ENCODE peak calls at places on chromosomes 6 and 20, in nine cellular contexts. One of them, this sample, is unnamed. For H3K4me1 and H3K36me3, the result is how much of the 10 kb centered on the place peaks cover.

GRCh38 chr20:6806291-6806690 is 38.8 kb downstream of the BMP2 start:
- DNase-seq in heart right ventricle: no peak
- DNase-seq in GM23338: no peak
- DNase-seq in right lobe of liver: no peak
- DNase-seq in astrocyte: no peak
- DNase-seq in tibial artery: no peak
- DNase-seq in upper lobe of right lung: no peak
- DNase-seq in lower lobe of right lung: no peak
- DNase-seq in right atrium auricular region: no peak
- DNase-seq in this sample: no peak

GRCh38 chr6:5099537-5099936 is 14.4 kb downstream of the PPP1R3G start:
- DNase-seq in heart right ventricle: no peak
- DNase-seq in astrocyte: no peak
- DNase-seq in tibial artery: no peak
- DNase-seq in upper lobe of right lung: no peak
- DNase-seq in right atrium auricular region: no peak
- DNase-seq in right lobe of liver: no peak
- DNase-seq in lower lobe of right lung: no peak
- DNase-seq in GM23338: no peak
- DNase-seq in this sample: no peak

GRCh38 chr6:33177552-33178446 is 14.5 kb downstream of the COL11A2 start:
- DNase-seq in right atrium auricular region: no peak
- DNase-seq in upper lobe of right lung: no peak
- DNase-seq in heart right ventricle: no peak
- DNase-seq in tibial artery: no peak
- DNase-seq in lower lobe of right lung: no peak
- DNase-seq in astrocyte: no peak
- DNase-seq in GM23338: no peak
- DNase-seq in right lobe of liver: no peak
- DNase-seq in this sample: no peak

GRCh38 chr6:12163149-12163548 is 127.0 kb upstream of the EDN1 start:
- DNase-seq in astrocyte: no peak
- DNase-seq in GM23338: no peak
- DNase-seq in right lobe of liver: no peak
- DNase-seq in tibial artery: no peak
- DNase-seq in upper lobe of right lung: no peak
- DNase-seq in right atrium auricular region: no peak
- DNase-seq in lower lobe of right lung: no peak
- DNase-seq in heart right ventricle: no peak
- DNase-seq in this sample: no peak

GRCh38 chr20:1062334-1063015 is 55.9 kb upstream of the PSMF1 start:
- DNase-seq in astrocyte: no peak
- DNase-seq in heart right ventricle: no peak
- DNase-seq in GM23338: peak
- DNase-seq in right atrium auricular region: no peak
- DNase-seq in upper lobe of right lung: no peak
- DNase-seq in lower lobe of right lung: no peak
- DNase-seq in right lobe of liver: no peak
- DNase-seq in tibial artery: no peak
- DNase-seq in this sample: no peak

GRCh38 chr6:21219856-21220255 is 373.7 kb upstream of the SOX4 start:
- DNase-seq in tibial artery: no peak
- DNase-seq in heart right ventricle: no peak
- DNase-seq in GM23338: no peak
- DNase-seq in right atrium auricular region: no peak
- DNase-seq in astrocyte: no peak
- DNase-seq in lower lobe of right lung: no peak
- DNase-seq in right lobe of liver: no peak
- DNase-seq in upper lobe of right lung: no peak
- DNase-seq in this sample: no peak

GRCh38 chr6:132960720-132961119 is 146.4 kb downstream of the RPS12 start:
- DNase-seq in tibial artery: no peak
- DNase-seq in upper lobe of right lung: no peak
- DNase-seq in heart right ventricle: no peak
- DNase-seq in right lobe of liver: no peak
- DNase-seq in lower lobe of right lung: no peak
- DNase-seq in astrocyte: peak
- DNase-seq in GM23338: no peak
- DNase-seq in right atrium auricular region: no peak
- DNase-seq in this sample: no peak

GRCh38 chr20:11387189-11387754 is 530.4 kb upstream of the BTBD3 start:
- DNase-seq in GM23338: no peak
- DNase-seq in right atrium auricular region: no peak
- DNase-seq in upper lobe of right lung: no peak
- DNase-seq in heart right ventricle: no peak
- DNase-seq in tibial artery: no peak
- DNase-seq in right lobe of liver: no peak
- DNase-seq in lower lobe of right lung: no peak
- DNase-seq in astrocyte: peak
- DNase-seq in this sample: no peak

GRCh38 chr6:158284340-158285210 is 27.7 kb upstream of the TULP4 start:
- DNase-seq in GM23338: peak
- DNase-seq in right lobe of liver: no peak
- DNase-seq in astrocyte: peak
- DNase-seq in tibial artery: no peak
- DNase-seq in upper lobe of right lung: peak
- DNase-seq in right atrium auricular region: no peak
- DNase-seq in heart right ventricle: no peak
- DNase-seq in lower lobe of right lung: no peak
- DNase-seq in this sample: no peak

GRCh38 chr6:170028629-170029345 is 262.1 kb downstream of the DLL1 start:
- DNase-seq in tibial artery: peak
- DNase-seq in heart right ventricle: no peak
- DNase-seq in GM23338: no peak
- DNase-seq in lower lobe of right lung: no peak
- DNase-seq in right atrium auricular region: peak
- DNase-seq in astrocyte: no peak
- DNase-seq in upper lobe of right lung: peak
- DNase-seq in right lobe of liver: no peak
- DNase-seq in this sample: peak
- H3K4me1 ChIP-seq in tibial artery: under half
- H3K4me1 ChIP-seq in heart right ventricle: under half
- H3K4me1 ChIP-seq in GM23338: under half
- H3K4me1 ChIP-seq in lower lobe of right lung: under half
- H3K4me1 ChIP-seq in right atrium auricular region: under half
- H3K4me1 ChIP-seq in astrocyte: under half
- H3K4me1 ChIP-seq in upper lobe of right lung: under half
- H3K4me1 ChIP-seq in right lobe of liver: under half
- H3K4me1 ChIP-seq in this sample: under half

GRCh38 chr6:40550096-40550731 is 37.0 kb downstream of the LRFN2 start:
- DNase-seq in right atrium auricular region: no peak
- DNase-seq in GM23338: peak
- DNase-seq in astrocyte: peak
- DNase-seq in right lobe of liver: no peak
- DNase-seq in heart right ventricle: no peak
- DNase-seq in upper lobe of right lung: no peak
- DNase-seq in lower lobe of right lung: no peak
- DNase-seq in tibial artery: no peak
- DNase-seq in this sample: no peak

GRCh38 chr6:40552926-40553325 is 34.2 kb downstream of the LRFN2 start:
- DNase-seq in lower lobe of right lung: no peak
- DNase-seq in GM23338: no peak
- DNase-seq in right lobe of liver: no peak
- DNase-seq in tibial artery: no peak
- DNase-seq in right atrium auricular region: no peak
- DNase-seq in heart right ventricle: no peak
- DNase-seq in astrocyte: no peak
- DNase-seq in upper lobe of right lung: no peak
- DNase-seq in this sample: no peak

GRCh38 chr6:40555092-40555491 is 32.1 kb downstream of the LRFN2 start:
- DNase-seq in tibial artery: no peak
- DNase-seq in lower lobe of right lung: no peak
- DNase-seq in GM23338: no peak
- DNase-seq in astrocyte: no peak
- DNase-seq in right atrium auricular region: no peak
- DNase-seq in heart right ventricle: no peak
- DNase-seq in upper lobe of right lung: no peak
- DNase-seq in right lobe of liver: no peak
- DNase-seq in this sample: no peak

GRCh38 chr6:40556023-40556422 is 31.1 kb downstream of the LRFN2 start:
- DNase-seq in tibial artery: no peak
- DNase-seq in right lobe of liver: no peak
- DNase-seq in astrocyte: no peak
- DNase-seq in upper lobe of right lung: peak
- DNase-seq in right atrium auricular region: no peak
- DNase-seq in heart right ventricle: no peak
- DNase-seq in lower lobe of right lung: no peak
- DNase-seq in GM23338: peak
- DNase-seq in this sample: no peak

DNA sequence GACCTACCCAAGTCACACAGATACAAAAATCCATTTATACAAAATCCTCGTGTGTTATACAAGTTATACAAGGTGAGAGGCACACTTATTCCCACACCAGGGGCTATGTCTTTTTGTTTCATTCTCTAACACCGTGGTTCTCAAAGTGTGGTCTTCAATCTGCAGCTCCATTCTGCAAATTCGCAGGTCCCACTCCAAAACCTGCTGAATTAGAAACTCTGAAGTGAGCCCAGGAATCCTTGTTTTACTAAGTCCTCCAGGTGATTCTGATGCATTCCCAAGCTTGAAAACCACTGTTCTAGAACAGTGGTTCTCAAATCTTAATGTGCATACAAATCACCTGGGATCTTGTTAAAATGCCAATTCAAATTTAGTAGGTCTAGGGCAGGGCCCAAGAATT is 35.2 kb downstream of the LRFN2 start:
- DNase-seq in tibial artery: no peak
- DNase-seq in right atrium auricular region: no peak
- DNase-seq in upper lobe of right lung: no peak
- DNase-seq in GM23338: peak
- DNase-seq in lower lobe of right lung: no peak
- DNase-seq in heart right ventricle: no peak
- DNase-seq in right lobe of liver: no peak
- DNase-seq in astrocyte: no peak
- DNase-seq in this sample: no peak
- TF ChIP-seq CTCF in tibial artery: no peak
- TF ChIP-seq CTCF in right atrium auricular region: no peak
- TF ChIP-seq CTCF in upper lobe of right lung: no peak
- TF ChIP-seq CTCF in GM23338: no peak
- TF ChIP-seq CTCF in lower lobe of right lung: no peak
- TF ChIP-seq CTCF in heart right ventricle: no peak
- TF ChIP-seq CTCF in right lobe of liver: no peak
- TF ChIP-seq CTCF in astrocyte: no peak
- TF ChIP-seq CTCF in this sample: no peak

GRCh38 chr6:119481098-119481497 is 131.5 kb upstream of the MAN1A1 start:
- DNase-seq in right lobe of liver: no peak
- DNase-seq in upper lobe of right lung: no peak
- DNase-seq in right atrium auricular region: no peak
- DNase-seq in astrocyte: no peak
- DNase-seq in lower lobe of right lung: no peak
- DNase-seq in tibial artery: no peak
- DNase-seq in heart right ventricle: no peak
- DNase-seq in GM23338: no peak
- DNase-seq in this sample: no peak

GRCh38 chr6:119483936-119484335 is 134.4 kb upstream of the MAN1A1 start:
- DNase-seq in GM23338: no peak
- DNase-seq in right lobe of liver: no peak
- DNase-seq in lower lobe of right lung: no peak
- DNase-seq in tibial artery: no peak
- DNase-seq in upper lobe of right lung: no peak
- DNase-seq in astrocyte: no peak
- DNase-seq in heart right ventricle: no peak
- DNase-seq in right atrium auricular region: no peak
- DNase-seq in this sample: no peak

GRCh38 chr6:119484598-119484997 is 135.0 kb upstream of the MAN1A1 start:
- DNase-seq in upper lobe of right lung: no peak
- DNase-seq in astrocyte: peak
- DNase-seq in tibial artery: no peak
- DNase-seq in heart right ventricle: no peak
- DNase-seq in right lobe of liver: no peak
- DNase-seq in GM23338: no peak
- DNase-seq in lower lobe of right lung: no peak
- DNase-seq in right atrium auricular region: no peak
- DNase-seq in this sample: no peak

GRCh38 chr6:119481981-119482380 is 132.4 kb upstream of the MAN1A1 start:
- DNase-seq in astrocyte: no peak
- DNase-seq in right atrium auricular region: no peak
- DNase-seq in lower lobe of right lung: no peak
- DNase-seq in upper lobe of right lung: no peak
- DNase-seq in heart right ventricle: no peak
- DNase-seq in tibial artery: no peak
- DNase-seq in right lobe of liver: no peak
- DNase-seq in GM23338: no peak
- DNase-seq in this sample: no peak

DNA sequence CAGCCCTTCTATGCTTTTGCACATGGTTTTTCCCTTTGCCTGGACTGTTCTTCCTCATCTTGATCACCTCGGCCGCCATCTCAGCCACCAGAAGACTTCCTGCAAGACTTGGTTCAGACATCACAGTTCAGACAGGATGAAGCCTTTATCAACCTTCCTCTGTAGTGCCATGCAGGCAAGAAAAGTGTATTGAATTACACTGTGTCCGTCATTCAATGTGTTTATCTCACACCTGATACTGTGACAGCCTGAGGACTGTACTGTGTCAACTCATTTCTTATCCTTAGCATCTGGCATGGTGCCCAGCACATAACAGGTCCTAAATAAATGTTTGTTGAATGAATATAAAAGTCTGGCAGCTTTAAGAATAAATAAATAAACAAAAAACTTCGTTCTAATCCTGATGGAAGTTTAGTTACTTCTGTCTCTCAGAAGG is 133.3 kb upstream of the MAN1A1 start:
- DNase-seq in GM23338: no peak
- DNase-seq in astrocyte: no peak
- DNase-seq in right atrium auricular region: no peak
- DNase-seq in lower lobe of right lung: no peak
- DNase-seq in right lobe of liver: no peak
- DNase-seq in upper lobe of right lung: no peak
- DNase-seq in heart right ventricle: no peak
- DNase-seq in tibial artery: no peak
- DNase-seq in this sample: no peak
- H3K36me3 ChIP-seq in GM23338: under half
- H3K36me3 ChIP-seq in astrocyte: under half
- H3K36me3 ChIP-seq in right atrium auricular region: under half
- H3K36me3 ChIP-seq in lower lobe of right lung: under half
- H3K36me3 ChIP-seq in right lobe of liver: under half
- H3K36me3 ChIP-seq in upper lobe of right lung: under half
- H3K36me3 ChIP-seq in heart right ventricle: under half
- H3K36me3 ChIP-seq in tibial artery: under half
- H3K36me3 ChIP-seq in this sample: under half

DNA sequence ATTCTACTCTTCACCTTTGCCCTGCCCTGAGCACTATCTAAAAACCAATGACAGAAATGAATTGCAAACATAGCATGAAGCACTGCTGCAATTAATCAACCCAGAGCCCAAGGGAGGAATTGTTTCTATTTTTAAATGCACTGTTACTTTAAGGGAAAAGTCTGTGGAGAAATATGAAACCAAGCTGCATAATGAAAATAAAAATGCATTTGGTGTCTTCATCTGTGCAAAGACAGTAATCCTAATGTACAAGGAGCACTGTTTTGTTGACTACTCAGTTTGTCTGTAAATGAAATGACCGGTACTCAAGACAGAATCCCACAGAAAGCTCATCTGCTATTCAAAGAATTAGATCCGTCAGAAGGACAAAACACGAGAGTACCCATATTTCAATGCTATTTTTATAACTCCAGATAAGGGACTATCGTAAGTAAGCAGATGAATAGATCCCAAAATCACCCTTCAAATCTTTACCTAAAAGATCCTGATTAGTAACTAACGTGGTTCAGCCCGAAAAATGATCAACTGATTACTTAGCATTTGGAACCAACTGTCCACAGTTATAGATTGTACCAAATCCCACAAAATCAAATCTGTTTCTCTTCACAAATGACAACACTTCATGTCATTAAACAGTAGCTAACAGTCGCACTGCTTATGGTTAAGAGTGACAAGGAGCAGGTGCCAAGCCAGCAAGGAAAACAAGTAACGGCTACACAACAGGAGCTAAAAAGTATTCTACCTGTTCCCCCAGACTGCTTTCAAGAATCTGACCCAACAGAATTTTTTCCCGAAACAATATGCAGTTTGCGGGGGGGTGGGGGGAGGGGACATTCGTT is 2.4 kb downstream of the KIF13A start:
- DNase-seq in astrocyte: no peak
- DNase-seq in lower lobe of right lung: no peak
- DNase-seq in heart right ventricle: no peak
- DNase-seq in GM23338: no peak
- DNase-seq in right atrium auricular region: no peak
- DNase-seq in upper lobe of right lung: no peak
- DNase-seq in tibial artery: no peak
- DNase-seq in right lobe of liver: no peak
- DNase-seq in this sample: no peak
- H3K4me1 ChIP-seq in astrocyte: under half
- H3K4me1 ChIP-seq in lower lobe of right lung: under half
- H3K4me1 ChIP-seq in heart right ventricle: half or more
- H3K4me1 ChIP-seq in GM23338: under half
- H3K4me1 ChIP-seq in right atrium auricular region: under half
- H3K4me1 ChIP-seq in upper lobe of right lung: under half
- H3K4me1 ChIP-seq in tibial artery: half or more
- H3K4me1 ChIP-seq in right lobe of liver: under half
- H3K4me1 ChIP-seq in this sample: half or more

This sample was measured in left lung.